ENCODE peak calls at places on chromosomes 3 and 15, in six cellular contexts. One of them, this sample, is unnamed.
A peak's percentile ranks its signal among the peaks of the same experiment; 100 is the strongest.

GRCh38 chr15:74614744-74615312 is 808 bp upstream of the CLK3 start:
- DNase-seq in BE2C: peak; percentile 74
- DNase-seq in choroid plexus epithelial cell: peak; percentile 67
- DNase-seq in CD4-positive, alpha-beta T cell: peak; percentile 85
- DNase-seq in GM10248: peak; percentile 98
- DNase-seq in GM20000: peak; percentile 98
- DNase-seq in this sample: no peak

GRCh38 chr3:138097192-138097829 is 18.1 kb downstream of the DZIP1L start:
- DNase-seq in CD4-positive, alpha-beta T cell: no peak
- DNase-seq in choroid plexus epithelial cell: no peak
- DNase-seq in GM20000: no peak
- DNase-seq in GM10248: no peak
- DNase-seq in BE2C: peak; percentile 32
- DNase-seq in this sample: peak; percentile 17

GRCh38 chr3:134929976-134930375 is 134.9 kb downstream of the EPHB1 start:
- DNase-seq in CD4-positive, alpha-beta T cell: no peak
- DNase-seq in choroid plexus epithelial cell: no peak
- DNase-seq in GM10248: no peak
- DNase-seq in GM20000: no peak
- DNase-seq in BE2C: no peak
- DNase-seq in this sample: no peak

GRCh38 chr3:61956236-61956635 is 394.9 kb downstream of the PTPRG start:
- DNase-seq in GM20000: no peak
- DNase-seq in BE2C: no peak
- DNase-seq in choroid plexus epithelial cell: peak; percentile 71
- DNase-seq in CD4-positive, alpha-beta T cell: no peak
- DNase-seq in GM10248: no peak
- DNase-seq in this sample: no peak

GRCh38 chr15:51846463-51847230 is 17.2 kb downstream of the TMOD3 start:
- DNase-seq in GM20000: no peak
- DNase-seq in CD4-positive, alpha-beta T cell: no peak
- DNase-seq in choroid plexus epithelial cell: peak; percentile 78
- DNase-seq in BE2C: no peak
- DNase-seq in GM10248: no peak
- DNase-seq in this sample: no peak

GRCh38 chr3:52317178-52317577 is 1.1 kb downstream of the DNAH1 start:
- DNase-seq in CD4-positive, alpha-beta T cell: no peak
- DNase-seq in choroid plexus epithelial cell: no peak
- DNase-seq in GM20000: no peak
- DNase-seq in GM10248: no peak
- DNase-seq in BE2C: no peak
- DNase-seq in this sample: no peak

GRCh38 chr15:101314301-101314700 is 19.3 kb upstream of the SNRPA1 start:
- DNase-seq in GM10248: no peak
- DNase-seq in CD4-positive, alpha-beta T cell: no peak
- DNase-seq in choroid plexus epithelial cell: no peak
- DNase-seq in BE2C: no peak
- DNase-seq in GM20000: no peak
- DNase-seq in this sample: no peak

GRCh38 chr3:141091416-141091815 is 40.3 kb downstream of the SPSB4 start:
- DNase-seq in BE2C: peak; percentile 69
- DNase-seq in choroid plexus epithelial cell: no peak
- DNase-seq in CD4-positive, alpha-beta T cell: no peak
- DNase-seq in GM10248: no peak
- DNase-seq in GM20000: no peak
- DNase-seq in this sample: no peak

GRCh38 chr3:101868534-101869464 is 19.5 kb downstream of the NFKBIZ start:
- DNase-seq in CD4-positive, alpha-beta T cell: no peak
- DNase-seq in GM20000: no peak
- DNase-seq in choroid plexus epithelial cell: peak; percentile 75
- DNase-seq in BE2C: no peak
- DNase-seq in GM10248: no peak
- DNase-seq in this sample: no peak

GRCh38 chr3:101862453-101863165 is 13.3 kb downstream of the NFKBIZ start:
- DNase-seq in GM20000: no peak
- DNase-seq in CD4-positive, alpha-beta T cell: no peak
- DNase-seq in GM10248: no peak
- DNase-seq in choroid plexus epithelial cell: no peak
- DNase-seq in BE2C: no peak
- DNase-seq in this sample: no peak

GRCh38 chr3:101861978-101862421 is 12.7 kb downstream of the NFKBIZ start:
- DNase-seq in GM10248: no peak
- DNase-seq in CD4-positive, alpha-beta T cell: no peak
- DNase-seq in choroid plexus epithelial cell: no peak
- DNase-seq in GM20000: no peak
- DNase-seq in BE2C: no peak
- DNase-seq in this sample: no peak

GRCh38 chr3:101867521-101867920 is 18.2 kb downstream of the NFKBIZ start:
- DNase-seq in CD4-positive, alpha-beta T cell: no peak
- DNase-seq in choroid plexus epithelial cell: no peak
- DNase-seq in GM10248: no peak
- DNase-seq in BE2C: no peak
- DNase-seq in GM20000: no peak
- DNase-seq in this sample: no peak

DNA sequence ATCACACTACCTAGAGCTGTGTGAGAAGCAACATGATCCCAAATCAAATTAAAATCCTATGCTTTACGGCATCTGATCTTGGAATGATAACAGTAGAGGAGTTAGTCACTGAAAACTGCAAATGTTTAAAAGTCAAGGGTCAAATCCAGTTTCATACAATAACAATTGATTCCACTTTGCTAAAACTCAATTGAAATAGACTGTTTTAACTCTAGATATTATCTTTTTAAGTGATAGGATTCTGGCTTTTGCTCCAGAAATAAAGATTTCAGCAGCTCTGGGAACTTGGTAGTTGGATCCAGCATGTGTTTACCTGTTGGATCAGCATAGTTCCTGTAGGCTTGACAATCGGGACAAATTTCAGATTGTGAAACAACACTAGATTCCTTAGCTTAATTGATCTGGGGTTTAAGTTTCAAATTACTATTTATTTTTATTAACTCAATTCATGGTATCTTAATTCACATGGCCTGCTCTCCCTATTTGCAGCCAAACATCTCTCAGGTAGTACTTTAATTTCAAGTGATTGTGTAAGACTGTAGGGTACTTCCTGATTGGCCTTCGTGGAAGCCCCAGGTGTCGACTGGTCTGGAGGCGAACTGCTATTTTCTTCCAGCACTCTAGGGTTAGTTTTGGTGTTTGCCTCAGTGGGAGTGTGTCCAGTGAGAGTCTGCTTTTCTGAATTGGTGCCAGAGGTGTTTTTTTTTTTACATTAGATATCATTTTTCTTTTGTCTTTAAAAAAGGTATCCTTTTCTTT is 16.6 kb downstream of the NFKBIZ start:
- DNase-seq in choroid plexus epithelial cell: peak; percentile 40
- DNase-seq in GM20000: no peak
- DNase-seq in BE2C: no peak
- DNase-seq in CD4-positive, alpha-beta T cell: no peak
- DNase-seq in GM10248: no peak
- DNase-seq in this sample: no peak
- TF ChIP-seq CTCF in choroid plexus epithelial cell: peak; percentile 23
- TF ChIP-seq CTCF in GM20000: no peak
- TF ChIP-seq CTCF in BE2C: no peak
- TF ChIP-seq CTCF in CD4-positive, alpha-beta T cell: no peak
- TF ChIP-seq CTCF in GM10248: no peak
- TF ChIP-seq CTCF in this sample: no peak

DNA sequence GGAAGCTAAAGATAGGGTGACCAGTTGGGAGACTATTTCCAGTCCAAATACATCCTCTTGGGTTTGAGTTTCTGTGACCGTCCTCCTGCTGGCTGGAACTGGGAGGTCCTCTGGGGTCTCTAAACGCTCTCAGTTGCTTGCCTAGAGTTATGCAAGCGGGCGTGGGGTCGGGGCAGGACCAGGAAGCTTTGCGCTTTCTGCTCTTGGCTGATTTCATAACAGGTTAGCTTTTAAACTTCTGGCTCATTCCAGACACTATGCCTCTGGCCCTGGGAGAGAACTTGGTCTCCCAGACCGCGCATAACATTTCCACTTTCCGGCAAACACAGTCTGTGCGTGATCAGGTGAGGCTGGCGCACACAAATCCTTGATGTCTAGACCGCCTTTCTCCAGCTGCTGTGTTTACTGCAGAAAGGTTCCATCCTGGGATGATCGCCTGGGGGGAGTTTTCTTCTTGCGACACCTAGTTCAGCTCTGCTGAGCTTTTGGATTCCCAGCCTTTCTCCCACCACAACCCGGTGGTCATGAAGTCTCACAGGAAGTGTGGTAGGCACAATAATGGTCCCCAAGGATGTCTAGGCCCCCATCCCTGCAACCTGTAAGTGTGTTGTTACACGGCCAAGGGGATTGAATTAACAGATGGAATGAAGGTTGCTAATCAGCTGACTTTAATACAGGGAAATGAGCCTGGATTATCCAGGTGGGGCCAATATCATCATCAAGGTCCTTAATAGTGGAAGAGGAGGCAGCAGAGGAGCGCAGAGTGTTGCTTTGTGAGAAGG is 23.6 kb upstream of the CGNL1 start:
- DNase-seq in GM20000: no peak
- DNase-seq in CD4-positive, alpha-beta T cell: no peak
- DNase-seq in BE2C: no peak
- DNase-seq in choroid plexus epithelial cell: no peak
- DNase-seq in GM10248: no peak
- DNase-seq in this sample: no peak
- TF ChIP-seq CTCF in GM20000: no peak
- TF ChIP-seq CTCF in CD4-positive, alpha-beta T cell: no peak
- TF ChIP-seq CTCF in BE2C: no peak
- TF ChIP-seq CTCF in choroid plexus epithelial cell: no peak
- TF ChIP-seq CTCF in GM10248: no peak
- TF ChIP-seq CTCF in this sample: no peak

GRCh38 chr3:41448396-41448795 is 249.1 kb downstream of the CTNNB1 start:
- DNase-seq in GM10248: no peak
- DNase-seq in CD4-positive, alpha-beta T cell: no peak
- DNase-seq in choroid plexus epithelial cell: no peak
- DNase-seq in BE2C: no peak
- DNase-seq in GM20000: no peak
- DNase-seq in this sample: no peak
- TF ChIP-seq CTCF in GM10248: no peak
- TF ChIP-seq CTCF in CD4-positive, alpha-beta T cell: no peak
- TF ChIP-seq CTCF in choroid plexus epithelial cell: peak; percentile 31
- TF ChIP-seq CTCF in BE2C: no peak
- TF ChIP-seq CTCF in GM20000: no peak
- TF ChIP-seq CTCF in this sample: no peak

GRCh38 chr15:98548172-98548971 is 100.0 kb upstream of the IGF1R start:
- DNase-seq in choroid plexus epithelial cell: peak; percentile 60
- DNase-seq in GM10248: no peak
- DNase-seq in GM20000: no peak
- DNase-seq in CD4-positive, alpha-beta T cell: no peak
- DNase-seq in BE2C: no peak
- DNase-seq in this sample: peak; percentile 65
- TF ChIP-seq CTCF in choroid plexus epithelial cell: peak; percentile 37
- TF ChIP-seq CTCF in GM10248: no peak
- TF ChIP-seq CTCF in GM20000: no peak
- TF ChIP-seq CTCF in CD4-positive, alpha-beta T cell: no peak
- TF ChIP-seq CTCF in BE2C: no peak
- TF ChIP-seq CTCF in this sample: peak; percentile 18

DNA sequence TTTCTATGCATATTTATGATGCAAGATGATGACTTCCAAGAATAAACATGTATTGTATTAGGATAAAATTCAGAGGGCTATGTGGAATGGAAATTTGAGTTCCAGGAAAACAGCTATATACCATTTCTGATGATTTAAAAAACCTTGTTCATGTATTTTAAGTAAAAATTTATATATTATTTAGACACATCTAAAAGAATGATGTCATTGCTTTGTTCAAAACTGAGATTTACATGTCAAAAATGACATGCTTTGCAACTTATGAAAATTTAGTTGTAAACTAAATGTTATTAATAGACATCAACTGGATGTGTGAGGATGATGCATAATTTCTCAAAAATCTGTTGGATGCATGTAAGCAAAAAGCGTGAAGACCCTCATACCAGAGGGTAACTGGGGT is 2.3 kb downstream of the STARD5 start:
- DNase-seq in choroid plexus epithelial cell: no peak
- DNase-seq in GM20000: no peak
- DNase-seq in CD4-positive, alpha-beta T cell: no peak
- DNase-seq in GM10248: no peak
- DNase-seq in BE2C: no peak
- DNase-seq in this sample: no peak
- TF ChIP-seq CTCF in choroid plexus epithelial cell: no peak
- TF ChIP-seq CTCF in GM20000: no peak
- TF ChIP-seq CTCF in CD4-positive, alpha-beta T cell: no peak
- TF ChIP-seq CTCF in GM10248: no peak
- TF ChIP-seq CTCF in BE2C: no peak
- TF ChIP-seq CTCF in this sample: no peak

GRCh38 chr3:17307889-17308288 is 423.1 kb downstream of the PLCL2 start:
- DNase-seq in BE2C: peak; percentile 15
- DNase-seq in GM10248: no peak
- DNase-seq in CD4-positive, alpha-beta T cell: no peak
- DNase-seq in choroid plexus epithelial cell: no peak
- DNase-seq in GM20000: no peak
- DNase-seq in this sample: no peak
- TF ChIP-seq CTCF in BE2C: peak; percentile 13
- TF ChIP-seq CTCF in GM10248: no peak
- TF ChIP-seq CTCF in CD4-positive, alpha-beta T cell: no peak
- TF ChIP-seq CTCF in choroid plexus epithelial cell: no peak
- TF ChIP-seq CTCF in GM20000: no peak
- TF ChIP-seq CTCF in this sample: no peak

DNA sequence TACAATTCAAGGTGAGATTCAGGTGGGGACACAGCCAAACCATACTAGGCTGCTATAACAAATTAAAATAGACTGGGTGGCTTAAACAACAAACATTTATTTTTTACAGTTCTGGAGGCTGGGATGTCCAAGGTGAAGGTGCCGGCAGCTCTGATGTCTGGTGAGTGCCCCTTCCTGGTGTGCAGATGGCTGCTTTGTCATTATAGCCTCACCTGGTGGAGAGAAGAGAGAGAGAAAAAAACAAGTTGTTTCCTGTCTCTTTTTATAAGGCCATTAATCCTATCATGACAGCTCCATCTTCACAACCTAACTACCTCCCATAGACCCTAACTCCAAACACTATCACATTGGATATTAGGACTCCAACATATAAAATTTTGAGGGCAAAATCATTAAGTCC is 279.7 kb downstream of the ZIC1 start:
- DNase-seq in BE2C: no peak
- DNase-seq in GM20000: no peak
- DNase-seq in choroid plexus epithelial cell: no peak
- DNase-seq in CD4-positive, alpha-beta T cell: no peak
- DNase-seq in GM10248: no peak
- DNase-seq in this sample: no peak
- TF ChIP-seq CTCF in BE2C: no peak
- TF ChIP-seq CTCF in GM20000: no peak
- TF ChIP-seq CTCF in choroid plexus epithelial cell: peak; percentile 4
- TF ChIP-seq CTCF in CD4-positive, alpha-beta T cell: no peak
- TF ChIP-seq CTCF in GM10248: no peak
- TF ChIP-seq CTCF in this sample: no peak